ENCODE peak calls at places on chromosomes 1 and 21, in seven cellular contexts. M is tibial artery, N is lower lobe of right lung, D is neural crest cell, J is fibroblast of mammary gland, T is fibroblast of lung, Z is fibroblast of pulmonary artery. V is an unnamed sample.

GRCh38 chr21:44883250-44883649 is 9.8 kb upstream of the PTTG1IP start:
- DNase-seq in D (no peak), T (no peak), N (no peak), Z (no peak), J (no peak), M (no peak), V (no peak)

GRCh38 chr1:236536540-236536939 is 12.8 kb downstream of the LGALS8 start:
- DNase-seq in N (no peak), J (no peak), T (no peak), Z (no peak), D (no peak), M (no peak), V (no peak)

GRCh38 chr1:39047374-39048229 is 21.5 kb downstream of the NDUFS5 start:
- DNase-seq in N (peak), M (peak), J (peak), D (no peak), T (peak), Z (peak), V (peak)

GRCh38 chr21:17454315-17455027 is 58.4 kb upstream of the CXADR start:
- DNase-seq in N (no peak), M (no peak), Z (peak), T (peak), D (peak), J (peak), V (peak)

GRCh38 chr1:50257029-50257428 is 148.3 kb downstream of the ELAVL4 start:
- DNase-seq in Z (no peak), N (no peak), M (no peak), J (no peak), T (no peak), D (no peak), V (no peak)

GRCh38 chr1:99808391-99809115 is 41.6 kb upstream of the AGL start:
- DNase-seq in N (no peak), M (no peak), J (peak), Z (peak), T (peak), D (peak), V (peak)

GRCh38 chr1:207346562-207346912 is 25.1 kb downstream of the CD55 start:
- DNase-seq in N (no peak), M (no peak), T (no peak), J (no peak), Z (no peak), D (no peak), V (no peak)

GRCh38 chr1:94884101-94884875 is 42.6 kb downstream of the CNN3 start:
- DNase-seq in D (no peak), T (peak), M (no peak), J (peak), Z (peak), N (no peak), V (peak)

GRCh38 chr1:2105781-2106524 is 55.7 kb downstream of the PRKCZ start:
- DNase-seq in D (no peak), Z (no peak), J (no peak), T (no peak), M (no peak), N (peak), V (no peak)

GRCh38 chr1:211741799-211742198 is 66.4 kb upstream of the NEK2 start:
- DNase-seq in N (no peak), J (peak), M (no peak), Z (no peak), T (no peak), D (no peak), V (peak)

GRCh38 chr1:211630236-211631081 is 45.0 kb downstream of the NEK2 start:
- DNase-seq in M (no peak), T (peak), Z (no peak), N (peak), D (no peak), J (no peak), V (peak)

GRCh38 chr1:15402809-15403450 is 6.8 kb upstream of the EFHD2 start:
- DNase-seq in J (no peak), N (no peak), Z (no peak), M (no peak), D (no peak), T (no peak), V (no peak)

GRCh38 chr1:228953207-228953606 is 217.9 kb downstream of the RHOU start:
- DNase-seq in J (no peak), T (no peak), D (no peak), Z (no peak), M (no peak), N (no peak), V (no peak)

GRCh38 chr1:226712779-226713420 is 26.2 kb downstream of the ITPKB start:
- DNase-seq in D (no peak), T (no peak), J (no peak), M (no peak), N (no peak), Z (no peak), V (no peak)

GRCh38 chr1:59020151-59020997 is 236.5 kb upstream of the JUN start:
- DNase-seq in T (peak), Z (peak), J (peak), D (no peak), N (peak), M (peak), V (peak)

GRCh38 chr1:93256433-93256832 is 75.9 kb downstream of the CCDC18 start:
- DNase-seq in T (no peak), J (no peak), N (no peak), M (no peak), Z (no peak), D (no peak), V (no peak)

GRCh38 chr1:221724931-221725605 is 16.8 kb downstream of the DUSP10 start:
- DNase-seq in N (peak), M (peak), T (peak), J (peak), D (no peak), Z (peak), V (peak)

GRCh38 chr1:157091668-157092273 is 7.8 kb downstream of the ETV3L start:
- DNase-seq in J (no peak), Z (no peak), N (no peak), T (no peak), D (no peak), M (no peak), V (no peak)

GRCh38 chr1:184061396-184062003 is 10.0 kb downstream of the TSEN15 start:
- DNase-seq in M (no peak), J (peak), T (peak), Z (peak), N (no peak), D (no peak), V (peak)

GRCh38 chr1:94020764-94021579 is 100.0 kb downstream of the ABCA4 start:
- DNase-seq in J (peak), Z (peak), D (no peak), T (peak), M (no peak), N (no peak), V (peak)

GRCh38 chr1:147809236-147809635 is 48.8 kb upstream of the GJA5 start:
- DNase-seq in D (no peak), J (no peak), T (no peak), M (no peak), N (no peak), Z (no peak), V (no peak)

GRCh38 chr1:111576547-111576946 is 43.0 kb upstream of the RAP1A start:
- DNase-seq in M (no peak), T (no peak), D (no peak), N (peak), J (no peak), Z (no peak), V (no peak)

GRCh38 chr21:43361493-43362296 is 65.2 kb downstream of the SIK1 start:
- DNase-seq in Z (no peak), J (peak), M (peak), T (peak), N (no peak), D (no peak), V (no peak)

GRCh38 chr1:41020109-41020576 is 1.4 kb downstream of the SLFNL1 start:
- DNase-seq in J (no peak), M (no peak), D (no peak), T (no peak), Z (no peak), N (peak), V (no peak)

GRCh38 chr1:81594211-81594610 is 206.5 kb upstream of the ADGRL2 start:
- DNase-seq in T (no peak), N (no peak), J (no peak), D (no peak), Z (no peak), M (no peak), V (no peak)

GRCh38 chr21:45347712-45348477 is 57.1 kb upstream of the COL18A1 start:
- DNase-seq in M (no peak), D (no peak), Z (no peak), N (peak), T (no peak), J (no peak), V (no peak)

GRCh38 chr1:6378096-6378746 is 15.3 kb downstream of the ACOT7 start:
- DNase-seq in T (no peak), M (no peak), N (no peak), J (no peak), Z (no peak), D (no peak), V (no peak)

GRCh38 chr1:98260839-98261238 is 340.0 kb upstream of the DPYD start:
- DNase-seq in D (no peak), J (no peak), M (no peak), N (no peak), Z (no peak), T (no peak), V (no peak)
- TF ChIP-seq CTCF in D (no peak), J (no peak), M (no peak), N (no peak), Z (no peak), T (no peak), V (no peak)

DNA sequence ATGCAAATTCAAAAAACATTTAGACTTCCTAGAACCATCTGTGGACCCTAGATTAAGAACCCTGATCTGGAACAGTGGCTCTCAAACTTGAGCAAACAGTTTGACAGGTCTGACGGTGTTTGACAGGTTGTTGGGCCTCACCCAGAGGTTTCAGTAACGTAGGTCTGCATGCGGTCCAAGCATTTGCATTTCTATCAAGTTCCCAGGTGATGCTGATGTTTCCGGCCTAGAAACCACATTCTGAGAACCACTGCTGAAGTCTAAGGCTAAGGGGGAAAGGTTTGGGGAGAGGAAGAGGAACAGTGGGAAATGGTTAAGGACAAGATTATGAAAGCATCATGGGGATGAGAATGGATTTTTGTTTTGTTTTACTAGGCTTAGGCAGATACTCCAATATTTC is 48.6 kb downstream of the MDM4 start:
- DNase-seq in D (no peak), T (no peak), N (no peak), M (no peak), Z (no peak), J (no peak), V (no peak)
- TF ChIP-seq CTCF in D (no peak), T (no peak), N (no peak), M (no peak), Z (no peak), J (no peak), V (no peak)

DNA sequence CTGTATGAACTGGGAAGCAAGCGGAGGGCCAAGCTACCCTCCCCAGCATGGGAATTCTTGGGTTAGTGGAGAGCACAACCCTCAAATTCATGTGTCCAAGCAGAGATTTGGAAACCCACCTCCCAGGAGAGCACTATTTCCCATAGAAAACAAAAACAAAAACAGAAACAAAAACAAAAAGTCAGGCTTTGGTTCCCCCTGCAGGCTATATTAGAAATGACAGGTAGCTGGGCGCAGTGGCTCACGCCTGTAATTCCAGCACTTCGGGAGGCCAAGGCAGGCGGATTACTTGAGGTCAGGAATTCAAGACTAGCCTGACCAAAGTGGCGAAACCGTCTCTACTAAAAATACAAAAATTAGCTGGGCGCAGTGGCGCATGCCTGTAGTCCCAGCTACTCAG is 10.8 kb downstream of the MINDY1 start:
- DNase-seq in N (no peak), M (peak), D (peak), T (peak), Z (peak), J (peak), V (peak)
- TF ChIP-seq CTCF in N (peak), M (peak), D (peak), T (peak), Z (peak), J (peak), V (peak)

DNA sequence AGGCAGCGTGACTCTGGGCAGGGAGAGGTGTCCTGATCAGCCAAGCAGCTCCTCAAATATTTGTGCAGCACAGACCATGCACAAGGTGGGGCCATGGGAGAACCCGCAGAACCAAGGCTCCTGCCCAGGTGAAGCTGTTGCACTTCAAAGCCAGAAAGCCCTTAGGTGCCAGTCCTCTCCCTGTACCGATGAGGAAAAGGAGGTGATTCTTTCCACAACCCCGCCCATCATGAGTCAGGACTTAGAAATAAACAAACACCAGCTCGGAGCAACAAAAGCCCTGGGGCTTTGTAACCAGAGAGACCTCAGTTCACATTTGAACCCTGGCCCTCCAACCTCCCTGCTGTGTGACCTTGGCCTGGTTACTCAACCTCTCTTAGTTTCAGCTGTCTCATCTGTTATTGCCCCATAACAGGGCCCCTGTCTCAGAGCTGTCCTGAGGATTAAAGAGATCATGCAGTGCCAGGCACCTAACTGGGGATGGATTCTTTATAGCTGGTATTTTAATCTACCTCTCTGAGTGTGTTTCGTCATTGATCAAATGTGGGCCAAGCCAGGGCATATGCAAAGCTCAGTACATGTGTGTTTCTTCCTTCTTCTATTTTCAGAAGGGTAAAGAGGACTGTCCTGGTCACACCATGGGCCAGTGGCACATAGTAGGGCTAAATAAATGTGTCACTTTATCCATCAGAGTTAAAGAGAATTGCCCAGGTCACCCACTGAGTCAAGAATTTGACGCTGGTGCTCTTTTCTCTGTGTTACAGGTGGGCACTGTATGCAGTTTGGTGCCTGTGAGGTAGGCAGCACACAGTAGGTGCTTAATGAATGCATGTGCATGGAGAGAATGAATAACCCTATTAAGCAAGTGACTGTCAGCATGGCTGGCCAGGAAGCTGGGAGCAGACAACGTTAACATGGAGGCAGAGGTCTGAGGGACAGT is 1.4 kb downstream of the LDLRAD1 start:
- DNase-seq in D (no peak), N (peak), J (peak), T (peak), M (no peak), Z (peak), V (peak)
- TF ChIP-seq CTCF in D (no peak), N (no peak), J (no peak), T (no peak), M (no peak), Z (no peak), V (no peak)

DNA sequence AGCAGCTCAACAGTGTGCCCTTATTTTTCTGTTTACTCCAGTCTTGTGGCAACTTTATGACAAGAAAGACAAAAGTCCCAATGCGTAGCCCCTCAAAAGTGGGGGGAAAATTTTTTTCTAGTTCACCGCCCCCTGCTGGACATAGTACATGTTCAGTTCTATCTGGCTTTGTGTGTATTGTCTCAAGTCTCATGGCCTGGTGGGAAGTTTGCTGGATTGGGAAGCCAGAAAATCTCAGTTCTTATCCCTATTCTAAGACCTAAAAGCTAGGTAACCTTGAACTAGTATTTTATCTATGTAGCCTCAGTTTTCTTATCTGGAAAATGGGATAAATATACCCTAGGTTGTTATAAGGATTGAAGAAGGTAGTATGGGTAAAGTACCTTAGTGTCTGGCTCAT is 55.8 kb upstream of the LDLRAP1 start:
- DNase-seq in J (no peak), Z (no peak), T (no peak), D (peak), M (no peak), N (no peak), V (no peak)
- TF ChIP-seq CTCF in J (peak), Z (peak), T (peak), D (peak), M (peak), N (peak), V (peak)

GRCh38 chr1:48061162-48062136 is 64.3 kb upstream of the TRABD2B start:
- DNase-seq in J (peak), Z (peak), N (no peak), D (peak), T (peak), M (peak), V (peak)
- TF ChIP-seq CTCF in J (peak), Z (peak), N (peak), D (peak), T (peak), M (peak), V (peak)

GRCh38 chr1:29197993-29198392 is 16.3 kb upstream of the SRSF4 start:
- DNase-seq in N (no peak), T (no peak), D (no peak), Z (no peak), J (no peak), M (no peak), V (no peak)

GRCh38 chr1:29201595-29202051 is 19.9 kb upstream of the SRSF4 start:
- DNase-seq in N (no peak), J (no peak), T (no peak), M (no peak), Z (no peak), D (no peak), V (no peak)

GRCh38 chr1:29202053-29202452 is 20.4 kb upstream of the SRSF4 start:
- DNase-seq in D (no peak), J (no peak), Z (no peak), N (no peak), T (no peak), M (no peak), V (no peak)

GRCh38 chr1:29200905-29201594 is 19.4 kb upstream of the SRSF4 start:
- DNase-seq in J (peak), M (no peak), D (no peak), N (no peak), Z (no peak), T (no peak), V (no peak)

DNA sequence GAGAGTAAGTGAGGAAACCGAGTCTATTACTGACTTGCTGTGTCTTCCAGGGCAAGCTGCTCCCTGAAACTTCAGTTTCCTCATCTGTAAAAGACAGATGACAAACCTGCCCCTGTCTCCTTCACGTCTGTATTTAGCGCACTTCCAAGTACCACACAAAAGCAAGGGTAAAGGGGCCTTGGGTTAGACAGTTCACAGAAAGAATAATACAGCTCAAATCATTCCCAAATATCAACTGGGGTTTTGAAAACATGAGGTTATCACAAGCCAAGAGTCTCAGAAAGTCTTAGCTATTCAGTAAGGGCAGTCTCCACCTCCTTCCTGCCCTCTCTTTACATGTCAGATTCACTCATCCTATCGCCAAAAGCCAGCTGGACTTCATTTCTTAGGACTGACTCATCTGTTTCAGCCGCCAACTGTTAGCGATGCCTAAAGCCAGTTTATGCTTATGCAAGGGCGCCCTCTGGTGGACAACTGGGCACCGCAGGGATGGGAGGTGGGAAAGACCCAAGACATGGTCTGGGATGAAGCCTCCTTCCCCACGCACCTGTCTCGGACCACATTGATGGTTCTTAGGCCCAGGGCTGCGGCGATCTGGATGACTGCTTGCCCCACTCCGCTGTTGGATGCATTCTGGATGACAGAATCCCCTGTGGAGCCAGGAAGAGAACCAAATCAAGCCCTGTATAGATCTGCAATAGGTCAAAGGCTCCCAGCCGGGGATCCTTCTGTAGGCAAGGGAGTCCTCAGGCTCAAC is 21.1 kb upstream of the SRSF4 start:
- DNase-seq in J (peak), N (peak), T (peak), Z (peak), D (peak), M (peak), V (peak)
- TF ChIP-seq CTCF in J (peak), N (peak), T (peak), Z (peak), D (peak), M (peak), V (peak)

DNA sequence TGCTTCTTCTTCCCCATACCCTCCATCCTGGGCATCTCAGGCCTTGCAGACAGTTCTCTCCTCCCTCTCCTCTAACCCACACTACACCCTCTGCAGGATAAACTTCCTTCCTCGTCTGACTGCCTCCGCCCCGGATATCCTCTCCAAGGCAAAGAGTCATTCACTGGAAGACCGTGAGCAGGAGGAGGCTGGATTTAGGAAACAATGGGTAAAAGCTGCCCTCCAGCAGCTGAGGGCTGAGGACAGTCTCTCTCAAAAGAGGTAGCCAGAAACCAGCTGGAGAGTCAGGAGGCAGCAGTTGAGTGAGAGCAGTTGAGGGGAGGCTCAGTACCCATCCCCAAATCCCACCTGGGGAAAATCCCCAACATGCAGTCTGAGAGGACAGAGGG is 1.4 kb downstream of the CSRP1 start:
- DNase-seq in M (no peak), D (no peak), N (no peak), T (peak), Z (peak), J (peak), V (peak)
- TF ChIP-seq CTCF in M (no peak), D (no peak), N (no peak), T (no peak), Z (no peak), J (no peak), V (peak)

GRCh38 chr1:20648946-20649345 is 12.2 kb downstream of the DDOST start:
- DNase-seq in M (no peak), T (no peak), D (no peak), J (no peak), Z (no peak), N (no peak), V (no peak)
- TF ChIP-seq CTCF in M (no peak), T (no peak), D (no peak), J (no peak), Z (no peak), N (no peak), V (no peak)

GRCh38 chr1:234393190-234393589 is 19.9 kb downstream of the COA6 start:
- DNase-seq in Z (no peak), N (no peak), M (no peak), D (no peak), T (no peak), J (no peak), V (no peak)
- TF ChIP-seq CTCF in Z (no peak), N (no peak), M (no peak), D (no peak), T (no peak), J (no peak), V (no peak)